ENCODE peak calls at places on chromosomes 7 and 10, in six cellular contexts. C is PC-3; X is left colon; K is activated T-cell treated with anti-CD3 and anti-CD28 coated beads, Interleukin-2, amount 50 U/mL, for 72 hours; G is esophagus mucosa; T is stimulated activated naive CD8-positive, alpha-beta T cell treated with anti-CD3 and anti-CD28 coated beads, Interleukin-15, Interleukin-2, amounts not matched to agents 100 U/mL and 50 U/mL, for 24 hours. V is an unnamed sample.

GRCh38 chr7:102390697-102391484 is 5.3 kb upstream of the PRKRIP1 start:
- ATAC-seq in K (peak), C (peak), T (peak), X (peak), G (peak), V (peak)

GRCh38 chr7:135150072-135150782 is 2.4 kb downstream of the TMEM140 start:
- ATAC-seq in K (no peak), T (no peak), G (no peak), X (no peak), C (no peak), V (no peak)

GRCh38 chr7:84877943-84878595 is 308.8 kb downstream of the SEMA3D start:
- ATAC-seq in G (no peak), C (no peak), X (no peak), T (no peak), K (no peak), V (no peak)

GRCh38 chr10:59323036-59323459 is 39.3 kb downstream of the FAM13C start:
- ATAC-seq in K (no peak), C (no peak), X (peak), T (no peak), G (no peak), V (no peak)

GRCh38 chr7:32494946-32495297 is 367 bp upstream of the AVL9 start:
- ATAC-seq in K (no peak), X (peak), C (peak), G (no peak), T (no peak), V (peak)

GRCh38 chr7:135933509-135934188 is 43.5 kb downstream of the MTPN start:
- ATAC-seq in T (no peak), G (peak), C (no peak), X (no peak), K (peak), V (peak)

GRCh38 chr10:18737841-18738240 is 78.6 kb downstream of the ARL5B start:
- ATAC-seq in K (no peak), T (no peak), X (no peak), G (no peak), C (no peak), V (no peak)

GRCh38 chr7:149245244-149245643 is 5.8 kb downstream of the ZNF212 start:
- ATAC-seq in T (peak), G (peak), C (peak), K (peak), X (no peak), V (peak)

GRCh38 chr10:35140727-35141126 is 14.1 kb downstream of the CREM start:
- ATAC-seq in G (no peak), C (no peak), T (no peak), K (no peak), X (no peak), V (no peak)

GRCh38 chr7:120320218-120320961 is 47.4 kb downstream of the KCND2 start:
- ATAC-seq in T (no peak), C (no peak), K (no peak), X (no peak), G (no peak), V (no peak)

GRCh38 chr10:31958849-31959248 is 30.2 kb upstream of the ARHGAP12 start:
- ATAC-seq in X (no peak), T (no peak), C (no peak), G (no peak), K (no peak), V (no peak)

GRCh38 chr7:27952393-27953290 is 212.7 kb downstream of the TAX1BP1 start:
- ATAC-seq in C (no peak), T (no peak), X (no peak), G (no peak), K (no peak), V (no peak)

GRCh38 chr10:822197-822596 is 109.3 kb downstream of the LARP4B start:
- ATAC-seq in T (no peak), C (no peak), X (no peak), G (peak), K (no peak), V (no peak)

GRCh38 chr10:107899075-107899474 is 734.6 kb upstream of the SORCS1 start:
- ATAC-seq in C (peak), G (no peak), X (no peak), T (no peak), K (no peak), V (no peak)

GRCh38 chr7:158958618-158959017 is 102.3 kb downstream of the DYNC2I1 start:
- ATAC-seq in C (no peak), G (no peak), T (no peak), X (no peak), K (no peak), V (no peak)

GRCh38 chr7:90346326-90347125 is at the start of gene GTPBP10:
- ATAC-seq in X (peak), K (peak), G (peak), C (peak), T (peak), V (peak)

GRCh38 chr7:134899729-134900128 is 86.6 kb upstream of the AGBL3 start:
- ATAC-seq in C (peak), X (no peak), G (peak), K (no peak), T (no peak), V (no peak)

GRCh38 chr10:117007080-117007479 is 2.1 kb upstream of the SHTN1 start:
- ATAC-seq in T (no peak), G (no peak), X (no peak), C (no peak), K (no peak), V (no peak)

GRCh38 chr7:2820508-2820934 is 23.6 kb downstream of the GNA12 start:
- ATAC-seq in T (no peak), X (peak), K (no peak), C (peak), G (peak), V (no peak)

GRCh38 chr7:36232555-36232954 is 79.5 kb downstream of the EEPD1 start:
- ATAC-seq in T (no peak), X (no peak), K (no peak), G (no peak), C (peak), V (no peak)

GRCh38 chr7:45451636-45452035 is 122.5 kb upstream of the ADCY1 start:
- ATAC-seq in K (no peak), X (no peak), G (no peak), T (no peak), C (peak), V (no peak)

GRCh38 chr10:96401036-96401435 is 42.2 kb upstream of the OPALIN start:
- ATAC-seq in T (no peak), K (no peak), C (no peak), G (no peak), X (no peak), V (no peak)

GRCh38 chr7:106878748-106879439 is 13.8 kb downstream of the PIK3CG start:
- ATAC-seq in T (peak), G (no peak), K (no peak), X (no peak), C (no peak), V (no peak)

GRCh38 chr10:66833023-66833422 is 92.8 kb upstream of the LRRTM3 start:
- ATAC-seq in C (no peak), K (no peak), T (no peak), G (no peak), X (no peak), V (no peak)